ENCODE peak calls at places on chromosomes 12 and 14, in ten cellular contexts. U, A, C, T, M, E, N, B, F and R are unnamed samples.
A peak's percentile ranks its signal among the peaks of the same experiment; 100 is the strongest.

GRCh38 chr12:132171968-132172521 is 27.8 kb downstream of the NOC4L start:
- DNase-seq in B (no peak), U (no peak), F (no peak), C (no peak), M (no peak), E (no peak), T (no peak), A (no peak), N (no peak), R (no peak)

GRCh38 chr12:110179291-110179690 is 55.1 kb downstream of the IFT81 start:
- DNase-seq in M (no peak), F (no peak), T (no peak), E (peak; percentile 50), U (no peak), A (no peak), C (no peak), N (peak; percentile 30), B (no peak), R (no peak)

GRCh38 chr12:107992870-107993451 is 136.1 kb upstream of the WSCD2 start:
- DNase-seq in M (peak; percentile 13), E (peak; percentile 66), C (no peak), B (no peak), A (peak; percentile 32), F (peak; percentile 83), N (peak; percentile 1), U (peak; percentile 46), T (no peak), R (no peak)

GRCh38 chr12:91094036-91094660 is 17.1 kb downstream of the LUM start:
- DNase-seq in A (no peak), C (no peak), M (no peak), B (no peak), F (no peak), U (no peak), E (peak; percentile 17), T (no peak), N (peak; percentile 39), R (no peak)

GRCh38 chr14:21070083-21070609 is at the start of gene ARHGEF40:
- DNase-seq in E (peak; percentile 30), N (peak; percentile 41), M (peak; percentile 77), A (peak; percentile 77), T (peak; percentile 29), B (no peak), F (peak; percentile 84), C (peak; percentile 75), U (peak; percentile 87), R (peak; percentile 48)

GRCh38 chr14:61749867-61750266 is 12.4 kb upstream of the SNAPC1 start:
- DNase-seq in B (no peak), T (no peak), M (no peak), A (no peak), E (peak; percentile 76), N (peak; percentile 13), U (no peak), F (no peak), C (no peak), R (no peak)

GRCh38 chr14:103185051-103186027 is 62.1 kb downstream of the TNFAIP2 start:
- DNase-seq in B (no peak), U (peak; percentile 65), A (no peak), E (peak; percentile 80), M (no peak), F (peak; percentile 53), C (no peak), T (peak; percentile 17), N (peak; percentile 60), R (no peak)

GRCh38 chr12:72282721-72283120 is 10.6 kb downstream of the TRHDE start:
- DNase-seq in M (no peak), A (no peak), C (no peak), E (peak; percentile 66), N (peak; percentile 71), U (no peak), B (no peak), F (peak; percentile 32), T (no peak), R (no peak)

GRCh38 chr12:101186291-101186690 is 23.7 kb downstream of the SLC5A8 start:
- DNase-seq in N (no peak), U (no peak), C (no peak), B (no peak), F (no peak), A (no peak), E (no peak), T (no peak), M (no peak), R (no peak)

GRCh38 chr12:91414636-91415035 is 232.0 kb upstream of the DCN start:
- DNase-seq in E (no peak), F (no peak), C (no peak), A (no peak), B (no peak), U (no peak), N (no peak), M (no peak), T (no peak), R (no peak)

GRCh38 chr14:34629344-34629656 is 648 bp downstream of the SNX6 start:
- DNase-seq in C (no peak), E (no peak), F (no peak), B (no peak), N (no peak), U (no peak), T (peak; percentile 1), A (no peak), M (no peak), R (no peak)

GRCh38 chr12:84813780-84814663 is 98.6 kb downstream of the SLC6A15 start:
- DNase-seq in N (no peak), T (no peak), M (no peak), F (no peak), E (no peak), A (no peak), B (no peak), U (no peak), C (no peak), R (no peak)

GRCh38 chr14:50230601-50231474 is 540 bp downstream of the SOS2 start:
- DNase-seq in T (peak; percentile 48), M (peak; percentile 65), F (peak; percentile 26), E (peak; percentile 70), A (peak; percentile 65), B (peak; percentile 83), C (peak; percentile 70), U (peak; percentile 75), N (peak; percentile 77), R (peak; percentile 46)

GRCh38 chr14:93891756-93892504 is 35.2 kb upstream of the FAM181A start:
- DNase-seq in B (no peak), T (no peak), F (no peak), C (no peak), N (no peak), A (no peak), E (peak; percentile 7), U (no peak), M (no peak), R (no peak)

GRCh38 chr14:95222870-95223398 is 65.6 kb upstream of the DICER1 start:
- DNase-seq in F (no peak), E (no peak), U (no peak), C (no peak), B (no peak), N (peak; percentile 77), M (no peak), T (no peak), A (peak; percentile 48), R (no peak)

GRCh38 chr14:32572867-32573149 is 243.7 kb downstream of the AKAP6 start:
- DNase-seq in C (no peak), F (no peak), B (no peak), M (no peak), E (no peak), U (no peak), A (no peak), T (no peak), N (no peak), R (no peak)

GRCh38 chr14:32576088-32576795 is 247.1 kb downstream of the AKAP6 start:
- DNase-seq in E (peak; percentile 75), U (peak; percentile 58), M (peak; percentile 65), N (peak; percentile 77), A (peak; percentile 35), C (no peak), T (peak; percentile 45), F (peak; percentile 69), B (no peak), R (peak; percentile 43)

GRCh38 chr14:32571995-32572866 is 243.1 kb downstream of the AKAP6 start:
- DNase-seq in N (no peak), M (no peak), C (no peak), U (no peak), T (no peak), B (no peak), E (no peak), F (no peak), A (no peak), R (no peak)

GRCh38 chr14:32571551-32571950 is 242.5 kb downstream of the AKAP6 start:
- DNase-seq in N (no peak), E (no peak), M (no peak), C (no peak), B (no peak), A (no peak), T (no peak), F (peak; percentile 15), U (no peak), R (no peak)

GRCh38 chr14:32574269-32574668 is 245.2 kb downstream of the AKAP6 start:
- DNase-seq in M (no peak), T (no peak), C (no peak), N (no peak), A (no peak), U (no peak), E (no peak), F (no peak), B (no peak), R (no peak)
- H3K4me1 ChIP-seq in M (peaks cover 10% of the 10 kb centered on the region), T (no peaks in the 10 kb centered on the region), C (peaks cover 3% of the 10 kb centered on the region), N (no peaks in the 10 kb centered on the region), A (no peaks in the 10 kb centered on the region), U (peaks cover 6% of the 10 kb centered on the region), E (no peaks in the 10 kb centered on the region), F (peaks cover 17% of the 10 kb centered on the region), B (peaks cover 6% of the 10 kb centered on the region), R (no peaks in the 10 kb centered on the region)

GRCh38 chr12:68453278-68453677 is 121.1 kb upstream of the MDM1 start:
- DNase-seq in T (no peak), F (no peak), U (no peak), A (no peak), B (no peak), N (no peak), M (no peak), E (no peak), C (no peak), R (no peak)
- H3K4me3 ChIP-seq in T (no peak overlapping the region), F (no peak overlapping the region), U (no peak overlapping the region), A (no peak overlapping the region), B (no peak overlapping the region), N (no peak overlapping the region), M (no peak overlapping the region), E (no peak overlapping the region), C (no peak overlapping the region), R (no peak overlapping the region)

GRCh38 chr12:53970451-53970850 is 2.5 kb upstream of the HOXC11 start:
- DNase-seq in T (no peak), A (no peak), C (no peak), M (no peak), F (no peak), B (no peak), E (no peak), N (no peak), U (no peak), R (no peak)
- H3K27me3 ChIP-seq in T (peaks cover 66% of the 10 kb centered on the region), A (peaks cover 80% of the 10 kb centered on the region), C (peaks cover 98% of the 10 kb centered on the region), M (peaks cover 3% of the 10 kb centered on the region), F (peaks cover 100% of the 10 kb centered on the region), B (peaks cover 82% of the 10 kb centered on the region), E (no peaks in the 10 kb centered on the region), N (peaks cover 90% of the 10 kb centered on the region), U (peaks cover 100% of the 10 kb centered on the region), R (peaks cover 59% of the 10 kb centered on the region)

DNA sequence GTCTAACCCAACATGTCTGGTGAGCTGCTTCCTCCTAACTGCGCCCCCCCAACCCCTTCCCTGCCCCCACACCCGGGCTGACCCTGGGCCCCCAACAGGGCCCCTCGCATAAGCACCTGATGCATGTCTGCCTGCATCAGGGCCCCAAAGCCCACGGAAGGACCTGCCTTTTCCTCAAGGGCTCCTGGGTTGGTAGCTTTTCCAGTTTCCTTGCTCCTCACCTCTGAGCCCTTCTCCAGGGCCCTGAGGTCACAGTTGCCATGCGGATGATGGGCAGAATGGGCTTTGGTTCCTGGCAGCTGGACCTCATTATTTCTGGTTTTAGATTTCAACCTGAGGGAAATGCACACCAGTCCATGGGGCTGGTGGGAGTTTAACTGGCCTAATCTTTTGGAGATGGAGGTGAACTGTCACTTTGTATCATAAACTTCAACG is 18.5 kb downstream of the TESC start:
- DNase-seq in A (peak; percentile 35), F (no peak), U (no peak), T (no peak), E (no peak), N (no peak), B (no peak), C (no peak), M (no peak), R (no peak)
- H3K4me1 ChIP-seq in A (peaks cover 15% of the 10 kb centered on the region), F (peaks cover 8% of the 10 kb centered on the region), U (no peaks in the 10 kb centered on the region), T (no peaks in the 10 kb centered on the region), E (no peaks in the 10 kb centered on the region), N (no peaks in the 10 kb centered on the region), B (no peaks in the 10 kb centered on the region), C (no peaks in the 10 kb centered on the region), M (peaks cover 36% of the 10 kb centered on the region), R (no peaks in the 10 kb centered on the region)